ENCODE peak calls at places on chromosomes 5 and 9, in five cellular contexts. One of them, this sample, is unnamed.

GRCh38 chr5:82057051-82057450 is 85.2 kb downstream of the ATG10 start:
- DNase-seq in HCT116: no peak
- DNase-seq in A549: no peak
- DNase-seq in neuronal stem cell: no peak
- DNase-seq in CD8-positive, alpha-beta memory T cell: no peak
- DNase-seq in this sample: no peak

GRCh38 chr5:50445281-50445949 is 4.3 kb upstream of the EMB start:
- DNase-seq in A549: no peak
- DNase-seq in neuronal stem cell: no peak
- DNase-seq in CD8-positive, alpha-beta memory T cell: peak; percentile 51
- DNase-seq in HCT116: no peak
- DNase-seq in this sample: no peak

GRCh38 chr5:354581-355378 is 33.3 kb downstream of the AHRR start:
- DNase-seq in HCT116: no peak
- DNase-seq in CD8-positive, alpha-beta memory T cell: no peak
- DNase-seq in A549: no peak
- DNase-seq in neuronal stem cell: no peak
- DNase-seq in this sample: no peak

GRCh38 chr5:171484460-171484899 is 65.0 kb downstream of the FGF18 start:
- DNase-seq in A549: peak; percentile 26
- DNase-seq in neuronal stem cell: no peak
- DNase-seq in CD8-positive, alpha-beta memory T cell: peak; percentile 58
- DNase-seq in HCT116: peak; percentile 10
- DNase-seq in this sample: no peak

GRCh38 chr5:180689071-180689694 is 39.8 kb upstream of the FLT4 start:
- DNase-seq in neuronal stem cell: no peak
- DNase-seq in CD8-positive, alpha-beta memory T cell: peak; percentile 68
- DNase-seq in A549: no peak
- DNase-seq in HCT116: no peak
- DNase-seq in this sample: no peak

GRCh38 chr5:160326981-160327380 is 14.6 kb upstream of the CCNJL start:
- DNase-seq in A549: no peak
- DNase-seq in HCT116: no peak
- DNase-seq in neuronal stem cell: no peak
- DNase-seq in CD8-positive, alpha-beta memory T cell: no peak
- DNase-seq in this sample: no peak

GRCh38 chr5:135835766-135836165 is 1.3 kb downstream of the SLC25A48 start:
- DNase-seq in HCT116: no peak
- DNase-seq in A549: no peak
- DNase-seq in CD8-positive, alpha-beta memory T cell: no peak
- DNase-seq in neuronal stem cell: no peak
- DNase-seq in this sample: peak; percentile 48

GRCh38 chr9:110058304-110058953 is 149.5 kb downstream of the C9orf152 start:
- DNase-seq in CD8-positive, alpha-beta memory T cell: peak; percentile 54
- DNase-seq in neuronal stem cell: no peak
- DNase-seq in A549: peak; percentile 78
- DNase-seq in HCT116: peak; percentile 67
- DNase-seq in this sample: no peak

GRCh38 chr9:114157516-114158176 is 2.3 kb downstream of the COL27A1 start:
- DNase-seq in neuronal stem cell: no peak
- DNase-seq in A549: no peak
- DNase-seq in CD8-positive, alpha-beta memory T cell: no peak
- DNase-seq in HCT116: no peak
- DNase-seq in this sample: no peak

GRCh38 chr9:77793909-77794308 is 145.8 kb upstream of the GNA14 start:
- DNase-seq in HCT116: peak; percentile 18
- DNase-seq in neuronal stem cell: no peak
- DNase-seq in CD8-positive, alpha-beta memory T cell: no peak
- DNase-seq in A549: peak; percentile 39
- DNase-seq in this sample: no peak

GRCh38 chr9:92992549-92992948 is 45.2 kb downstream of the FGD3 start:
- DNase-seq in CD8-positive, alpha-beta memory T cell: no peak
- DNase-seq in A549: no peak
- DNase-seq in neuronal stem cell: no peak
- DNase-seq in HCT116: no peak
- DNase-seq in this sample: no peak

GRCh38 chr5:61450170-61450815 is 118.2 kb downstream of the ZSWIM6 start:
- DNase-seq in CD8-positive, alpha-beta memory T cell: no peak
- DNase-seq in neuronal stem cell: peak; percentile 3
- DNase-seq in HCT116: peak; percentile 73
- DNase-seq in A549: peak; percentile 82
- DNase-seq in this sample: no peak

GRCh38 chr5:66974256-66974655 is 222.3 kb downstream of the CD180 start:
- DNase-seq in HCT116: no peak
- DNase-seq in A549: no peak
- DNase-seq in neuronal stem cell: no peak
- DNase-seq in CD8-positive, alpha-beta memory T cell: no peak
- DNase-seq in this sample: no peak

GRCh38 chr9:73023025-73023541 is 70.2 kb upstream of the ALDH1A1 start:
- DNase-seq in HCT116: peak; percentile 62
- DNase-seq in neuronal stem cell: peak; percentile 43
- DNase-seq in CD8-positive, alpha-beta memory T cell: peak; percentile 47
- DNase-seq in A549: peak; percentile 96
- DNase-seq in this sample: no peak

GRCh38 chr9:91760906-91761305 is 189.1 kb downstream of the ROR2 start:
- DNase-seq in CD8-positive, alpha-beta memory T cell: no peak
- DNase-seq in A549: no peak
- DNase-seq in HCT116: no peak
- DNase-seq in neuronal stem cell: no peak
- DNase-seq in this sample: no peak

GRCh38 chr5:118698774-118699173 is 289.6 kb downstream of the DTWD2 start:
- DNase-seq in A549: no peak
- DNase-seq in neuronal stem cell: no peak
- DNase-seq in CD8-positive, alpha-beta memory T cell: no peak
- DNase-seq in HCT116: no peak
- DNase-seq in this sample: no peak

GRCh38 chr5:147901555-147901954 is 4.8 kb downstream of the C5orf46 start:
- DNase-seq in HCT116: no peak
- DNase-seq in CD8-positive, alpha-beta memory T cell: no peak
- DNase-seq in neuronal stem cell: no peak
- DNase-seq in A549: peak; percentile 1
- DNase-seq in this sample: no peak

GRCh38 chr5:141958113-141958512 is at the start of gene PCDH12:
- DNase-seq in neuronal stem cell: no peak
- DNase-seq in A549: no peak
- DNase-seq in CD8-positive, alpha-beta memory T cell: no peak
- DNase-seq in HCT116: no peak
- DNase-seq in this sample: no peak

GRCh38 chr5:62596691-62597090 is 18.1 kb downstream of the LRRC70 start:
- DNase-seq in A549: no peak
- DNase-seq in CD8-positive, alpha-beta memory T cell: no peak
- DNase-seq in HCT116: no peak
- DNase-seq in neuronal stem cell: no peak
- DNase-seq in this sample: no peak

GRCh38 chr9:133347985-133348762 is at the start of the genes MED22 and RPL7A:
- DNase-seq in A549: peak; percentile 96
- DNase-seq in neuronal stem cell: peak; percentile 95
- DNase-seq in HCT116: peak; percentile 93
- DNase-seq in CD8-positive, alpha-beta memory T cell: peak; percentile 95
- DNase-seq in this sample: peak; percentile 97

GRCh38 chr5:163564321-163564924 is 59.0 kb downstream of the MAT2B start:
- DNase-seq in CD8-positive, alpha-beta memory T cell: peak; percentile 60
- DNase-seq in neuronal stem cell: peak; percentile 61
- DNase-seq in A549: peak; percentile 60
- DNase-seq in HCT116: peak; percentile 48
- DNase-seq in this sample: no peak

GRCh38 chr5:150042459-150042858 is 41.9 kb downstream of the HMGXB3 start:
- DNase-seq in A549: no peak
- DNase-seq in HCT116: no peak
- DNase-seq in neuronal stem cell: no peak
- DNase-seq in CD8-positive, alpha-beta memory T cell: no peak
- DNase-seq in this sample: no peak

GRCh38 chr5:150045512-150045911 is 40.8 kb downstream of the CSF1R start:
- DNase-seq in neuronal stem cell: no peak
- DNase-seq in CD8-positive, alpha-beta memory T cell: no peak
- DNase-seq in A549: no peak
- DNase-seq in HCT116: no peak
- DNase-seq in this sample: no peak

GRCh38 chr5:150044712-150045111 is 41.6 kb downstream of the CSF1R start:
- DNase-seq in A549: no peak
- DNase-seq in HCT116: no peak
- DNase-seq in neuronal stem cell: no peak
- DNase-seq in CD8-positive, alpha-beta memory T cell: no peak
- DNase-seq in this sample: no peak

GRCh38 chr5:150044334-150044681 is 42.0 kb downstream of the CSF1R start:
- DNase-seq in neuronal stem cell: no peak
- DNase-seq in CD8-positive, alpha-beta memory T cell: no peak
- DNase-seq in HCT116: no peak
- DNase-seq in A549: no peak
- DNase-seq in this sample: no peak

DNA sequence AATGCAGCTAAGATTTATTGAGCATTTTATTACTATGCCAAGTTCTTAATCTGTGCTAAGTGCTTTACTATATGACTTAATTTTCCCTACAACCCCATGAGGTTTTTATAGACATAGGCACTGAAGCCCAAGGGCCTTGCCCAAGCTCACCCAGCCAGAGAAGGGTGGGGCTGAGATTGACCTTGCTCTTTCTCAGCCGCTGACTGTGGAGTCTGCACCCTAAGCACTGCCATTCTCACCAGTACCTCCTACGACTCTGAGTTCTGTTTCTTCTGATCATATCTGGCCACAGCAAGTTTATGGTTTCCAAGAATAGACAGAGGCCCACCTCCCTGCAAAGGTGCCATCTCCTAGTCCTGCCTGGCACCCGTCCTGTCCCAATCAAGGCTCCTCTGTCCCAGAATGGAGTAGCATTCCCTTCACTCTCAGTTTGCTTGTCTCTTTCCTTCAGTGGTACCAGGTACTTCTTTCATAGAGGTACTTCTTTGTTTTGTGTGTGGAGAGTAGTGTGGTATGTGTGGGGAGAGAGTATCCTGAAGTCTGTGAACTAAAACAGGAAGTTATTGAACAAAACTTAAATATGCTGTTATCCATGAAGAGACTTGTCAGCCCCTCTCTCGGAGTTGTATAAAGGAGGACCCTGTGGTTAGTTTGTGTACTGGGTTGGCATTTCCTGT is 42.6 kb downstream of the CSF1R start:
- DNase-seq in neuronal stem cell: no peak
- DNase-seq in HCT116: no peak
- DNase-seq in A549: no peak
- DNase-seq in CD8-positive, alpha-beta memory T cell: no peak
- DNase-seq in this sample: no peak
- H3K27ac ChIP-seq in neuronal stem cell: no peak overlapping the region
- H3K27ac ChIP-seq in HCT116: peak overlapping the region; percentile 16
- H3K27ac ChIP-seq in A549: no peak overlapping the region
- H3K27ac ChIP-seq in CD8-positive, alpha-beta memory T cell: no peak overlapping the region
- H3K27ac ChIP-seq in this sample: no peak overlapping the region

GRCh38 chr5:83554686-83555085 is 83.1 kb downstream of the VCAN start:
- DNase-seq in HCT116: no peak
- DNase-seq in neuronal stem cell: no peak
- DNase-seq in CD8-positive, alpha-beta memory T cell: no peak
- DNase-seq in A549: peak; percentile 12
- DNase-seq in this sample: no peak

GRCh38 chr5:83553000-83553486 is 81.5 kb downstream of the VCAN start:
- DNase-seq in A549: peak; percentile 43
- DNase-seq in CD8-positive, alpha-beta memory T cell: no peak
- DNase-seq in neuronal stem cell: no peak
- DNase-seq in HCT116: no peak
- DNase-seq in this sample: peak; percentile 89

GRCh38 chr5:83554133-83554532 is 82.6 kb downstream of the VCAN start:
- DNase-seq in CD8-positive, alpha-beta memory T cell: no peak
- DNase-seq in neuronal stem cell: no peak
- DNase-seq in HCT116: no peak
- DNase-seq in A549: peak; percentile 35
- DNase-seq in this sample: no peak

GRCh38 chr5:83551826-83552225 is 80.3 kb downstream of the VCAN start:
- DNase-seq in CD8-positive, alpha-beta memory T cell: no peak
- DNase-seq in A549: no peak
- DNase-seq in neuronal stem cell: no peak
- DNase-seq in HCT116: no peak
- DNase-seq in this sample: no peak

DNA sequence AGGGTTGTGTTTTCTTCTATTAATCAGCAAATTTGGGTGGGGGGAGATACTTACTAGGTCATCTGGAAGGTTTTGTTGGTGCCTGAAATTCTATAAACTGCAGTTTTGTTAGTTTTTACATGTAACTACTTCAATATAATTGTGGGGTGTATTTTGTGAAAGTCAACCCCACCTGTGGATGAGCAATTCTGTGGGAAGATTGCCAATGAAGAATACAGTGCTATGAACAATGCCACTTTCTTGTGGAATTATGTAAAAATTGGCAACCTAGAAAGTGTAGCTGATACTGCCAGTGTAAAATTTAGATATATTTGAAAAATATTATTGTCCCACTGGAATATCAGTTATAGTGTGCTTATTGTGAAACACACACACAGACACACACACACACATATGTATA is 80.7 kb downstream of the VCAN start:
- DNase-seq in HCT116: no peak
- DNase-seq in A549: no peak
- DNase-seq in CD8-positive, alpha-beta memory T cell: no peak
- DNase-seq in neuronal stem cell: no peak
- DNase-seq in this sample: no peak
- H3K27ac ChIP-seq in HCT116: no peak overlapping the region
- H3K27ac ChIP-seq in A549: peak overlapping the region; percentile 54
- H3K27ac ChIP-seq in CD8-positive, alpha-beta memory T cell: no peak overlapping the region
- H3K27ac ChIP-seq in neuronal stem cell: no peak overlapping the region
- H3K27ac ChIP-seq in this sample: no peak overlapping the region

GRCh38 chr5:132444061-132444460 is 46.5 kb downstream of the IRF1 start:
- DNase-seq in neuronal stem cell: no peak
- DNase-seq in CD8-positive, alpha-beta memory T cell: no peak
- DNase-seq in HCT116: no peak
- DNase-seq in A549: no peak
- DNase-seq in this sample: no peak

GRCh38 chr5:132444841-132445639 is 45.5 kb downstream of the IRF1 start:
- DNase-seq in HCT116: no peak
- DNase-seq in A549: no peak
- DNase-seq in neuronal stem cell: no peak
- DNase-seq in CD8-positive, alpha-beta memory T cell: no peak
- DNase-seq in this sample: no peak

GRCh38 chr5:132445930-132446329 is 44.6 kb downstream of the IRF1 start:
- DNase-seq in CD8-positive, alpha-beta memory T cell: no peak
- DNase-seq in A549: no peak
- DNase-seq in neuronal stem cell: no peak
- DNase-seq in HCT116: no peak
- DNase-seq in this sample: no peak

GRCh38 chr5:132446621-132447020 is 44.0 kb downstream of the IRF1 start:
- DNase-seq in CD8-positive, alpha-beta memory T cell: no peak
- DNase-seq in A549: no peak
- DNase-seq in HCT116: no peak
- DNase-seq in neuronal stem cell: no peak
- DNase-seq in this sample: no peak

DNA sequence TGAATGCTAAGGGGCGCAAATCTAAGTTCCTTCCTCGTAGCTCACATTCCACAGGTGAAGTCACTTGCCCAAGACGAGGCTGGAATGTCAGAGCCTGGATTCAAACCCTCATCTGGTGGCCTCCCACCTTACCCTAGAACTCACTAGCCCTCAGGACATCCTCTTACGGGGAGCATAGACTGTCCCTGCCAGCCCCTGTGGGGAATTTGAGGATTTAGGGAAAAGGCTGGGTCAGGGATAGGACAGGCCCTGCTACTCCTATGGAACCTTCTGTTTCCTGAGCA is 45.0 kb downstream of the IRF1 start:
- DNase-seq in CD8-positive, alpha-beta memory T cell: no peak
- DNase-seq in neuronal stem cell: no peak
- DNase-seq in A549: no peak
- DNase-seq in HCT116: no peak
- DNase-seq in this sample: no peak
- H3K27ac ChIP-seq in CD8-positive, alpha-beta memory T cell: no peak overlapping the region
- H3K27ac ChIP-seq in neuronal stem cell: no peak overlapping the region
- H3K27ac ChIP-seq in A549: no peak overlapping the region
- H3K27ac ChIP-seq in HCT116: peak overlapping the region; percentile 4
- H3K27ac ChIP-seq in this sample: peak overlapping the region; percentile 20

GRCh38 chr9:97751510-97751909 is 54.4 kb upstream of the XPA start:
- DNase-seq in A549: no peak
- DNase-seq in CD8-positive, alpha-beta memory T cell: no peak
- DNase-seq in neuronal stem cell: no peak
- DNase-seq in HCT116: no peak
- DNase-seq in this sample: no peak
- H3K27ac ChIP-seq in A549: no peak overlapping the region
- H3K27ac ChIP-seq in CD8-positive, alpha-beta memory T cell: no peak overlapping the region
- H3K27ac ChIP-seq in neuronal stem cell: no peak overlapping the region
- H3K27ac ChIP-seq in HCT116: no peak overlapping the region
- H3K27ac ChIP-seq in this sample: no peak overlapping the region

This sample was measured in suprapubic skin.